ENCODE peak calls at places on chromosomes 16 and 17, in four cellular contexts. N, R, I and P are unnamed samples.

GRCh38 chr17:2011421-2012371 is 13.4 kb downstream of the RTN4RL1 start:
- DNase-seq in R (no peak), I (no peak), N (no peak), P (no peak)

GRCh38 chr16:73068546-73069401 is 20.8 kb upstream of the ZFHX3 start:
- DNase-seq in R (no peak), I (no peak), N (no peak), P (no peak)

GRCh38 chr17:40345161-40346034 is 19.1 kb downstream of the GJD3 start:
- DNase-seq in R (peak), N (peak), I (peak), P (peak)

GRCh38 chr16:57765160-57765728 is 29.7 kb downstream of the KATNB1 start:
- DNase-seq in I (no peak), R (no peak), N (no peak), P (no peak)

GRCh38 chr16:27776556-27776955 is 226.6 kb downstream of the KATNIP start:
- DNase-seq in I (no peak), N (no peak), R (no peak), P (peak)

GRCh38 chr17:79822583-79823124 is 16.6 kb downstream of the CBX4 start:
- DNase-seq in N (no peak), I (no peak), R (no peak), P (no peak)

GRCh38 chr17:36592316-36592710 is 634 bp downstream of the DHRS11 start:
- DNase-seq in I (peak), R (no peak), N (no peak), P (peak)

GRCh38 chr17:67503184-67503583 is 126.1 kb downstream of the PITPNC1 start:
- DNase-seq in N (no peak), R (peak), I (no peak), P (no peak)

GRCh38 chr16:89732142-89732917 is 11.0 kb downstream of the ZNF276 start:
- DNase-seq in N (no peak), I (no peak), R (no peak), P (no peak)

GRCh38 chr16:85728879-85729278 is 22.0 kb downstream of the C16orf74 start:
- DNase-seq in I (peak), R (no peak), N (no peak), P (no peak)

GRCh38 chr16:88543230-88543813 is 26.9 kb upstream of the ZC3H18 start:
- DNase-seq in R (no peak), I (no peak), N (no peak), P (no peak)

GRCh38 chr17:57943140-57943539 is 12.1 kb downstream of the CUEDC1 start:
- DNase-seq in R (no peak), N (no peak), I (no peak), P (no peak)

GRCh38 chr16:88977028-88977844 is at the start of gene CBFA2T3:
- DNase-seq in N (no peak), R (no peak), I (peak), P (peak)

DNA sequence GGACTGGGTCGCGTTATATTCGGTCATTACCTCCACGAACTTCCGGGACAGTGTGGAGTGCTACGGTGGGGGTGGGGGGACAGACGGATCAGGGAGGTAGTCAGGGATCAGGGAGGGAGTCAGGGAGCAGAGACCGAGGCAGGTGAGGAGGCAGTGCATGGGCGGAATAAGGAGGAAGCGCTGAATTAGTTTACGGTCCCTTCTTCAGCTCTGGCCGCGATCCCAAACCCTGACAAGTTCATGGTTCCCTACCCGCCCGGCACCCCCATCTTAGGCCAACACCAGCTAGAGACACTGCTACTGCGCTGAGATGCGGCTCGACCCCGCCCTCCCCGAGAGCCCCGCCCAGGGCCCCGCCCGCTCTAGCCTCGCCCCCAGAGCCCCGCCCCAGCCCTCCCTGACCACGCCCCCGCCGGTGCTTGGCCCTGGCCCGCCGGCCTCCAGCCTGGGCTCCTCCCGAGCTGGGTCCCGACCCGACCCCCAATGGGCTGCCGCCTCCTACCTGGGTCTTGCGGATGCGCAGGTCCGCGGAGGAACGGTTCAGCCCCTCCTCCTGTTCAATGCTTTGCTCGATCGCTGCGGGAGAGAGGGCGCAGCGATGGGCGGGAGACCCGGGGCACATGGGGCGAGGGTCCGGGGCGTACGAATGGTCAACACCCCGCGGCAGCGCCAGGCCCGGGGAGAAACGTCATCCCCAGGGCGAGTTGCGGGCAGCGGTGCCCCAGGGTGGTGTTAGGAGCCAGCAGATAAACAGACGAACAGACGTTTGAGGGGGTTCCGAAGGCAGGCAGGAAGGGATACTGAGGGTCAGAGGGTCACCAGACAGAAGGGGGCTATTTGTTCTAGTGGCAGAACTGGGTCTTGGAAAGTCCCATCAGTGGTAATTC is 12.2 kb downstream of the HSD3B7 start:
- DNase-seq in I (peak), N (peak), R (peak), P (peak)
- TF ChIP-seq CTCF in I (no peak), N (no peak), R (no peak), P (no peak)

DNA sequence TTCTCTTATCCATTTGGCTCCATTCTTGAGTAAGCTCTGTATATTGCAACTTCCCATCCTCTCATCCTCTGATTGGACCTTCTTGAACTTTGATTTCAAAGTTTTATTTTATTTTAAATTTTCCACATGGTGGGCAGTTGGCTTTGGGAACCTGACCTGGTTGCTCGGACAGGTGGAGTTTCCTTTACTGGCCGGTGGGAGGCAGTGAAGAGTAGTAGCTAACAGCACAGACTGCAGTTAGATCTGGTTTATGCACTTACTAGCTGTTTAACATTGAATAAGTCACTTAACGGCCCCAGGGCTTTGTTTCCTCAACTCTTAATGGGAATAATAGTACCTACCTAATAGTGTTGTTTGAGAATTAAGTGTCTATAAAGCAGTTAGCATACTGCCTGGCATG is 92.8 kb downstream of the GPR139 start:
- DNase-seq in N (no peak), I (peak), R (no peak), P (no peak)
- TF ChIP-seq CTCF in N (no peak), I (peak), R (no peak), P (no peak)

DNA sequence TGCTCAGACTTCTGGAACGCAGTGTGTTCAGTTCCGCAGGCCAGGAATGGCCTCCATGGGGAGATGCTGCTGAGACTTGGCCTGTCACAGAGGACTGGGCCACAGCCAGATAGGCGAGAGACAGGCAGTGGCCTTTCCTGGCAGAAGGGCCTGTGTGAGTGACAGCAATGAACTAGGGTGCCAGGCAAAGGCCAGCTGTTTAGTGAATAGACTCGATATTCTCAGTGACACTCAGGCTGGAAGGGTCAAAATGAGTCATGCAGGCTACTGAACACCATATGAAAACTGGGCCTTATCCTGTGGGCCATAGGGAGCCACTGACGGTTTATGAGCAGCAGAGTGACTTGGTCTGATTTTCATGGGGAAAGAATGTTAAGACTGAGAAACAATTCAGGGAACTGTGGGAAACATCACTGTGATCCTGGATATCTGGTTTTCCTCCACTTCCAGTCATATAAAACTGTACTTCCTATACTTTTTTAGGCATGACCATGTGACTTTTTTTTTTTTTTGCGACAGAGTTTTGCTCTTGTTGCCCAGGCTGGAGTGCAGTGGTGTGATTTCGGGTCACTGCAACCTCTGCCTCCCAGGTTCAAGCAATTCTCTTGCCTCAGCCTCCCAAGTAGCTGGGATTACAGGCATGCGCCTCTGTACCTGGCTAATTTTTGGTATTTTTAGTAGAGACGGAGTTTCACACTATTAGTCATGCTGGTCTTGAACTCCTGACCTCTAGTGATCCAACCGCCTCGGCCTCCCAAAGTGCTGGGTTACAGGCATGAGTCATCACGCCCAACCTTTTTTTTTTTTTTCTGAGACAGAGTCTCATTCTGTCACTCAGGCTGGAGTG is 5.2 kb upstream of the NUBP1 start:
- DNase-seq in N (no peak), R (no peak), I (no peak), P (peak)
- TF ChIP-seq CTCF in N (no peak), R (no peak), I (no peak), P (no peak)

GRCh38 chr17:32588135-32588534 is 101.3 kb downstream of the CDK5R1 start:
- DNase-seq in I (no peak), N (no peak), R (no peak), P (no peak)

GRCh38 chr17:32586666-32587065 is 99.9 kb downstream of the CDK5R1 start:
- DNase-seq in I (no peak), N (no peak), R (no peak), P (no peak)

GRCh38 chr17:32591428-32591827 is 104.6 kb downstream of the CDK5R1 start:
- DNase-seq in N (no peak), I (no peak), R (no peak), P (no peak)

GRCh38 chr17:32590974-32591373 is 104.2 kb downstream of the CDK5R1 start:
- DNase-seq in R (no peak), N (no peak), I (no peak), P (no peak)

GRCh38 chr17:32588982-32589381 is 102.2 kb downstream of the CDK5R1 start:
- DNase-seq in R (no peak), N (no peak), I (peak), P (no peak)
- TF ChIP-seq CTCF in R (no peak), N (no peak), I (peak), P (no peak)

GRCh38 chr17:7956208-7956965 is 24.4 kb downstream of the CNTROB start:
- DNase-seq in R (no peak), I (no peak), N (no peak), P (peak)

GRCh38 chr17:7951143-7951792 is 19.3 kb downstream of the CNTROB start:
- DNase-seq in R (no peak), N (no peak), I (no peak), P (no peak)

GRCh38 chr17:7950578-7950977 is 18.6 kb downstream of the CNTROB start:
- DNase-seq in R (no peak), N (no peak), I (no peak), P (no peak)

GRCh38 chr17:7959503-7960253 is 27.7 kb downstream of the CNTROB start:
- DNase-seq in I (no peak), N (no peak), R (no peak), P (no peak)

DNA sequence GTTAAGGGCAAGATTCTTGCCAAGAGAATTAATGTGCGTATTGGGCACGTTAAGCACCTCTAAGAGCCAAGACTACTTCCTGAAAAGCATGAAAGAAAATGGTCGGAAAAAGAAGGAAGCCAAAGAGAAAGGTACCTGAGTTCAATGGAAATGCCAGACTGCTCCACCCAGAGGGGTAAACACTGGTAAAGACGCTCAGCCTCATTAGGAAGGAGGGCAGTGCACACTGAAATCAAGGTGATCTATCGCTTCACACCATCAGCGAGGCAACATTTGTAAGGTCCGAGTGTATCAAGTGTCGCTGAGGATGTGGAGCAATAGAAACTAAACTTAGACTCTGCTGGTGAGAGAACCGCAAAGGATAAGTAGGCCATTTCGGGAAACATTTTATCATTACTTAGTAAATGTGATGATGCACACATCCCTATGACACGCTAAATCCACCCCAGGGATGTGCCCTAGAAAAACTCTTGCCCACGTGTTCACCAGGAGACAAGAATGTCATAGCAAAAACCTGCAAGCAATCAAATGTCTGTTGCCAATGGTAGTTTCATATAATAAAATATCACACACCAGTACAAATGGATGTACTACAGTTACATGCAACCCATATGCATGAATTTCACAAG is 23.5 kb downstream of the CNTROB start:
- DNase-seq in N (no peak), I (no peak), R (no peak), P (no peak)
- TF ChIP-seq CTCF in N (no peak), I (no peak), R (no peak), P (no peak)

DNA sequence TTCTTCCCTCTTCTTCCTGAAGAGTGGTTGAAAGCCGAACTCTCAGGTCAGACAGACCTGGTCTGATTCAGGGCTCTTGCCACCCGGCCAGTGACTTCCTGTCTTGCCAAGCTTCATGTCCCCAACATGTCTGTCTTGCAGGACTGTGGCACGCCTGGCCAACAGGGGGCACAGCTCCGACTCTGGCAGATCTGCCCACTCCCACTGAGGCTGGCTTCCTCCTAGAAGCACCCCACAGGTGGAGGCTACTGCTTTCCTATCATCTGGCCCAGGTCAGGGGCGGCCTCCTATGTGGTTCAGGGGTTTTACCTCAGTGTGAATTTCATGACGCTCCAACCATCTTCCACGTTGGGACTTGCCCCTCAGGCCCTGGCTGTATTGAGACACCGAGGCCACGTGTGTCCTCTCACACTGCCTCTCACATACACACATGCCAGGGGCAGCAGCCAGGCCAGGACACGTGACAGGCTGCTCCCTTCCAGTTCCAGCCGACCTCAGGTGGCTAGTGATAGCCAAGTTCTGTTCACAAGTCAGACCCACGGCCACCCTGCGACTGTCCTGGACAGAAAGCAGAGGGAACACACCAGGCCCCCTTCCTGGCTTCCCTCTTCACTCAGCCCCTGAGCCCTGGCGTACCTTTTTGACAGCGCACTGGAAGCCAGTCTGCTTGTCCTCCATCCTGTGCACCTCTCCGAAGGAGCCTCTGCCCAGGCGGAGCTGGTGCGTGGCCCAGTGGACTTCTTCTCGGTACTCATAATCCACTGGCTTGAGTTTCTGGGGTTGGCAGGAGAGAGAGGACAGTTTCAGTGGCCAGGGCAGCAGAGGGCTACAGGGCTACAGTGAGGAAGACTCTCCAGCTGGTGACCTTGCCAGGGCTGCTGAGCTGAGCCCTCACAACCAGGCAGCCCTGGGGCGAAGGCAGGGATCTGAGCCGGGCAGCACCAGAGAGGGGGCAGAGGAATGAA is 22.6 kb upstream of the SPATA32 start:
- DNase-seq in I (peak), N (no peak), R (peak), P (no peak)
- TF ChIP-seq CTCF in I (peak), N (no peak), R (no peak), P (no peak)

DNA sequence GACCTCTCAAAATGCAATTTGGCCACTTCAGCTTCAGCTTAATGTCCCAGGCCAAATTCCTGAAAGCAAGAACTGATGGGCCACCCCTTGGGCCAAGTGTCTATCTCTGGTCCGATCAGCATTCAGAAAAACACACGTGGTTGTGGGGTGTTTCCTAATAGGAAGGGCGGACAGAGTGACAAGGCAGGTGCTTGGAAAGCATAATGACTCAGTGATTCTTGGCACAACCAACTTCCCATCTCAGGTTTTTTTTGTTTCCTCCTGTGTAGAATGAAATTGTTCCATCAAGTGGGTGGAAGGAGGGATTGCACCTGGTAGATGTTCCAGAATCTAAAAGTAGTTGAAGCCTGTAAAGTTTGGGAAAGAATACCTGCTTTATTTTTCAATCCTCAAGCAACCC is 155.6 kb downstream of the HS3ST2 start:
- DNase-seq in N (no peak), I (no peak), R (no peak), P (no peak)
- TF ChIP-seq CTCF in N (no peak), I (no peak), R (no peak), P (no peak)

DNA sequence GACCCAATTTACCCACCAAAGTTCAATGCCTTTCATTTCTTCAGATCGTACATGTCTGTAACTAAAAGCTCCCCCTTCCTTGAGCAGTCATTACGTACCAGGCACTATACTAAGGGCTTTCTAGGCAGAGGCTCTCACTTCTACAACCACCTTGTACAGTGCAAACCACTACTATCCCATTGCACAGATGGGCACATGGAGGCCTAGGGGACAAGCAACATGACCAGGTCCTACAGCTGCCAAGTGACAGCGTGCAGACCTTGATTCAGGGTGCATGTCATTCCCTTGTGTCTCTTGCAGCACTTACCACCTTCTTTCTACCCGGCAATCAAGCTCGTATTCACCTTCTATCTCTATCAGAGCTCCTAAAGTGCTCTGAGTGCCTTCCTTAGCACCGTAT is 382.7 kb downstream of the SOX9 start:
- DNase-seq in I (no peak), N (no peak), R (no peak), P (no peak)
- TF ChIP-seq CTCF in I (no peak), N (no peak), R (no peak), P (no peak)

GRCh38 chr17:38564254-38564605 is 41.5 kb downstream of the SRCIN1 start:
- DNase-seq in N (no peak), R (no peak), I (no peak), P (no peak)

GRCh38 chr17:38562903-38563302 is 42.8 kb downstream of the SRCIN1 start:
- DNase-seq in N (no peak), I (no peak), R (no peak), P (no peak)

GRCh38 chr17:38562215-38562569 is 43.6 kb downstream of the SRCIN1 start:
- DNase-seq in I (no peak), N (no peak), R (no peak), P (no peak)

GRCh38 chr17:38564869-38565268 is 40.9 kb downstream of the SRCIN1 start:
- DNase-seq in R (no peak), N (no peak), I (no peak), P (no peak)

GRCh38 chr17:38563362-38564253 is 42.1 kb downstream of the SRCIN1 start:
- DNase-seq in I (peak), R (no peak), N (no peak), P (no peak)
- TF ChIP-seq CTCF in I (no peak), R (no peak), N (no peak), P (no peak)